ENCODE peak calls at places on chromosomes 4 and X, in ten cellular contexts. O, L, G, X, F, V, U, A, H and R are unnamed samples.

GRCh38 chr4:152534541-152535231 is 1.2 kb downstream of the FBXW7 start:
- DNase-seq in H (peak), V (no peak), L (peak), O (no peak), X (no peak), U (peak), F (peak), A (no peak), G (peak), R (peak)

GRCh38 chr4:187608001-187608421 is 387.6 kb upstream of the ZFP42 start:
- DNase-seq in X (no peak), F (no peak), A (no peak), G (no peak), L (no peak), U (no peak), H (no peak), V (no peak), O (no peak), R (no peak)

GRCh38 chr4:151165205-151166000 is 66.0 kb downstream of the RPS3A start:
- DNase-seq in A (no peak), G (no peak), U (no peak), H (no peak), O (no peak), V (no peak), F (no peak), X (no peak), L (no peak), R (no peak)

GRCh38 chrX:17440258-17440657 is 65.3 kb downstream of the NHS start:
- DNase-seq in L (no peak), A (peak), O (no peak), X (no peak), G (no peak), H (no peak), V (no peak), F (no peak), U (no peak), R (no peak)

GRCh38 chr4:138916763-138917162 is 98.8 kb upstream of the NOCT start:
- DNase-seq in X (no peak), O (no peak), A (no peak), L (no peak), V (no peak), U (no peak), G (no peak), F (no peak), H (no peak), R (no peak)

GRCh38 chr4:105859233-105859632 is 36.0 kb upstream of the NPNT start:
- DNase-seq in V (no peak), X (no peak), H (no peak), G (no peak), U (no peak), O (peak), F (no peak), A (peak), L (no peak), R (no peak)

GRCh38 chr4:37793562-37793961 is 32.9 kb upstream of the PGM2 start:
- DNase-seq in V (no peak), F (no peak), O (peak), L (no peak), H (no peak), G (no peak), X (no peak), U (no peak), A (peak), R (no peak)

GRCh38 chr4:2093265-2093664 is 34.1 kb downstream of the NAT8L start:
- DNase-seq in A (no peak), L (no peak), H (no peak), X (no peak), G (no peak), U (no peak), F (no peak), V (peak), O (no peak), R (peak)

GRCh38 chrX:55167124-55167523 is 53.0 kb upstream of the PAGE5 start:
- DNase-seq in F (no peak), X (no peak), A (no peak), H (no peak), V (no peak), O (no peak), G (no peak), L (no peak), U (no peak), R (no peak)

GRCh38 chrX:17737707-17738001 is 361 bp downstream of the SCML1 start:
- DNase-seq in H (no peak), V (no peak), L (no peak), F (no peak), G (no peak), U (no peak), O (no peak), X (no peak), A (no peak), R (no peak)

GRCh38 chr4:3387943-3388348 is 53.8 kb upstream of the HGFAC start:
- DNase-seq in U (peak), O (no peak), A (no peak), H (peak), V (peak), G (peak), F (no peak), X (peak), L (peak), R (peak)

GRCh38 chr4:124234771-124235170 is 477.8 kb downstream of the ANKRD50 start:
- DNase-seq in U (no peak), X (no peak), A (no peak), V (no peak), O (no peak), G (no peak), L (no peak), F (no peak), H (no peak), R (no peak)

GRCh38 chr4:7788687-7789425 is 150.8 kb downstream of the AFAP1 start:
- DNase-seq in A (no peak), X (no peak), O (no peak), G (no peak), L (no peak), F (no peak), U (peak), H (peak), V (no peak), R (peak)

GRCh38 chr4:88722276-88722780 is 24.7 kb upstream of the NAP1L5 start:
- DNase-seq in V (no peak), F (no peak), G (no peak), A (no peak), U (no peak), H (no peak), L (no peak), X (no peak), O (no peak), R (no peak)

GRCh38 chr4:65670331-65671031 is at the start of gene EPHA5:
- DNase-seq in L (peak), X (peak), H (peak), V (no peak), A (peak), O (peak), F (no peak), G (no peak), U (peak), R (peak)

GRCh38 chr4:41058426-41058825 is 155.9 kb downstream of the APBB2 start:
- DNase-seq in X (no peak), O (no peak), H (no peak), U (no peak), F (no peak), A (no peak), V (no peak), G (no peak), L (no peak), R (no peak)

GRCh38 chrX:151151668-151152267 is 24.6 kb upstream of the GPR50 start:
- DNase-seq in O (peak), F (peak), X (peak), L (no peak), H (no peak), A (peak), G (peak), U (no peak), V (no peak), R (peak)

GRCh38 chrX:49037883-49038475 is 5.2 kb downstream of the TFE3 start:
- DNase-seq in X (no peak), V (no peak), F (no peak), H (no peak), G (no peak), O (peak), L (no peak), U (no peak), A (no peak), R (no peak)

GRCh38 chrX:9902651-9903050 is 64.5 kb upstream of the CLDN34 start:
- DNase-seq in U (no peak), G (no peak), L (no peak), O (no peak), X (peak), V (no peak), F (no peak), H (no peak), A (no peak), R (no peak)

GRCh38 chr4:115675721-115676120 is 562.3 kb upstream of the NDST4 start:
- DNase-seq in A (no peak), V (no peak), G (no peak), H (no peak), F (no peak), O (no peak), L (no peak), X (no peak), U (no peak), R (no peak)

GRCh38 chr4:153448003-153448731 is 18.0 kb upstream of the TMEM131L start:
- DNase-seq in V (no peak), A (no peak), U (no peak), X (no peak), O (no peak), H (no peak), F (no peak), L (no peak), G (no peak), R (no peak)

GRCh38 chrX:133666256-133666655 is 251.0 kb upstream of the GPC4 start:
- DNase-seq in O (no peak), X (no peak), L (no peak), H (no peak), G (no peak), A (no peak), F (no peak), V (no peak), U (no peak), R (no peak)

GRCh38 chrX:118726887-118727685 is at the start of gene IL13RA1:
- DNase-seq in V (peak), O (peak), F (peak), X (peak), G (peak), L (peak), H (peak), U (peak), A (peak), R (peak)

GRCh38 chr4:25379591-25379990 is 2.5 kb downstream of the ANAPC4 start:
- DNase-seq in O (no peak), A (no peak), L (no peak), G (no peak), F (peak), U (no peak), H (no peak), V (no peak), X (no peak), R (no peak)

GRCh38 chr4:25377572-25377882 is 464 bp downstream of the ANAPC4 start:
- DNase-seq in H (no peak), V (no peak), L (no peak), U (no peak), G (no peak), X (no peak), O (no peak), A (no peak), F (peak), R (no peak)

GRCh38 chr4:25378130-25378743 is 1.2 kb downstream of the ANAPC4 start:
- DNase-seq in G (no peak), H (no peak), U (no peak), X (no peak), L (no peak), V (no peak), O (no peak), F (no peak), A (no peak), R (no peak)

GRCh38 chr4:25376754-25377571 is at the start of gene ANAPC4:
- DNase-seq in H (peak), F (peak), X (peak), G (peak), U (peak), V (peak), O (peak), L (peak), A (peak), R (peak)
- TF ChIP-seq POLR2A in H (peak), F (peak), X (peak), G (peak), U (peak), V (peak), O (peak), L (peak), A (peak), R (no peak)

GRCh38 chr4:145936142-145937020 is 2.2 kb downstream of the ZNF827 start:
- DNase-seq in G (peak), F (peak), A (peak), O (peak), X (peak), U (peak), V (peak), H (peak), L (peak), R (peak)

GRCh38 chr4:145938618-145939177 is at the start of gene ZNF827:
- DNase-seq in V (no peak), H (peak), O (peak), F (no peak), X (peak), U (peak), G (peak), A (peak), L (no peak), R (peak)

GRCh38 chr4:145937021-145937861 is 1.4 kb downstream of the ZNF827 start:
- DNase-seq in O (peak), G (peak), A (no peak), F (peak), U (peak), V (peak), L (peak), X (peak), H (peak), R (peak)

GRCh38 chr4:145939241-145939640 is 618 bp upstream of the ZNF827 start:
- DNase-seq in O (no peak), A (no peak), V (no peak), X (no peak), G (no peak), F (no peak), H (no peak), L (no peak), U (no peak), R (no peak)

DNA sequence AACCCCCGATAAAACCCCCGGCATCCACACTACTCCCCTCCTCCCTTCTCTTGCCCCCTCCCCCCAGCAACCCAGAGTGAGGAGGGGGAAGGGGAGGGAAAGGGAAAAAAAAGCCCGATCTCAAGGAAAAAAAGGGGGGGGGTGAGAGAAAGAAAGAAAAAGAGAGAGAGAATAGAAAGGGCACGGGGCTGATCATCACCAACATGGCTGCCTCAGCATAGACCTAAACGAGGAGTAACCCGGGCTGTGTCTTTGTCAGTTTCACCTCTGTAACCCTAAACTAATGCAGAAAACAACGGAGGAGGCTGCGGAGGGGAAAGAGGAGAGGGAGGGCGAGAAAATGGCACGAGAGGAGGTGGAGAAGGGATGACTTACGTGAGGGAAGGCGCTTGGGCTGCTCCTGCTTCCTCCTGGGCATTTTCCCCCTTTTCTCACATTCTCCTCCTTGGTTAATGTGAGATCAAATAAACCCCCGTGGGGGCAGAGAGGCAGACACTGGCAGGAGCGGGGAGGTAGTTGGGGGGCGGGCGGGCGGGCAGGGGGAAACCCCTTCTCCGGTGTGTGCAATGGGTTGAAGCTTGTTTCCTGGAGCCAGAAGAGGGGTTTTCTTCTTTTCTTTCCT is 522 bp downstream of the ZNF827 start:
- DNase-seq in H (peak), L (no peak), A (no peak), G (peak), X (peak), F (no peak), U (no peak), V (no peak), O (peak), R (peak)
- TF ChIP-seq POLR2A in H (no peak), L (no peak), A (no peak), G (no peak), X (no peak), F (no peak), U (no peak), V (no peak), O (no peak), R (no peak)

DNA sequence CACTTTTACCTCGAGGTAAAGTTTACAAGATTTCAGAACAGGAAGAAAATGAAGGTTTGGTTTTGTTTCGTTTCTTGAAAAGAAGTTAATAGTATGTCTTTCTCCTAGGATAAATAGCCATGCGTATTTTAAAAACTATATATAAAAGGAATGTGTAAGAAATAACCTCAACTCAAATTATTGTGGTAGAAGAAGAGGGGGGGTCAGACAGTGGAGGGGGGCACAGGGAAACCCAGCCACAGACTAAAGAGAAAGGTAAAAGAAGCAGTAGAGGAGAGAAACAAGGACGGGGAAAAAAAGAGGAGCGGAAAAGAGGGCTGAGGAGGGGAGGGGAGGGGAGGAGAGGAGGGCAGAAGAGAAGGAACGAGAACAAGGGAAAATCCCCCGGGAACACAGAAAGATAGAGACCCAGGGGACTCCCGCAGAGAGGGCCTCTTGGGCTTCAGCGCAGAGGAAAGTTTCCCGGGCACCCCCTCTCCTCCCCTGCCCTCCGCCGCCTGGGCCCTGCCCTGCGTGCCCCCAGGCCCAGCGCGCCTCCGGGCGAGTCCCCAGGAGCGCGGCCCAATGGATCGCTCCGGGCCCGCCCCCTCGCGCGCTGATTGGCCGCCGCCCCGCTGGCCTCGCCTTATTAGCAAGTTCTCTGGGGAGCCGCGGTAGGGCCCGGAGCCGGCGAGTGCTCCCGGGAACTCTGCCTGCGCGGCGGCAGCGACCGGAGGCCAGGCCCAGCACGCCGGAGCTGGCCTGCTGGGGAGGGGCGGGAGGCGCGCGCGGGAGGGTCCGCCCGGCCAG is at the start of gene MSX1:
- DNase-seq in G (peak), X (peak), F (peak), U (peak), A (peak), L (peak), O (peak), H (peak), V (no peak), R (peak)
- TF ChIP-seq POLR2A in G (no peak), X (peak), F (peak), U (peak), A (peak), L (peak), O (peak), H (peak), V (no peak), R (no peak)

GRCh38 chrX:46444011-46444410 is 101.2 kb downstream of the ZNF674 start:
- DNase-seq in H (no peak), V (no peak), A (peak), L (no peak), O (peak), F (no peak), U (no peak), X (no peak), G (no peak), R (no peak)

GRCh38 chrX:46447384-46447783 is 97.8 kb downstream of the ZNF674 start:
- DNase-seq in O (no peak), H (no peak), U (no peak), X (no peak), L (no peak), V (no peak), G (no peak), A (peak), F (no peak), R (peak)

DNA sequence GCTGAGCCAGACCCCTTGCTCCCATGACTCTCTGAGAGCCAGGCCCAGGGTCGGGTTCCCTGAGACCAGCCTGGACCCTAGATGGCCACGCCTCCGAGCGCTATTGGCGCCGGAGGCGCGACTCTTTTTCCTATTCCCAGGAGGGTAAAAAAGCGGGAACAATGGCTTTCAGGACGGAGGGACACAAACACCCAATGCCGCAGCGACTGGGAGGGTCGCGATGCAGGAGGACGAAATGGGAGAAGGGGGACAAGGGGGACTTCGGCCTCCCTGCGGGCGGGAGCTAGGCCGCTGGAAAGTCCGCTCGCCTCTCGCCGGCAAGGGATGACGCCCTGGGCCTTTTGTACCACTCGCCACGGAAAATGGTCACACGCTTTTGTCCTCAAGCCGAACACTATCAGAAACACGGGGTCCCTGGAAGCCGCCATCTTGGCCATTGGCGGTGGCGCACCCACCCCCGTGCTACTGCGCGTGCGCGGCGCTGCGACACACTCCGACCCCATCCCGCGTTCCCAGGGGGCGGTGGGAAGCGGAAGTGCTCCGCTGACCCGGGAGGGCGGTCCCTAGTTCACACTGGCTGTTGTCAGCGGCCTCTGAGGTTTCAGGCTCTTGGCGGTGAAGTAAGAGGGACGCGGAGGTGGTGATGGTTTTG is 98.4 kb downstream of the ZNF674 start:
- DNase-seq in U (peak), A (peak), H (peak), X (peak), G (peak), L (peak), O (peak), F (peak), V (peak), R (peak)
- TF ChIP-seq POLR2A in U (peak), A (peak), H (peak), X (peak), G (peak), L (no peak), O (peak), F (peak), V (peak), R (no peak)

GRCh38 chrX:2325076-2325784 is 175.5 kb downstream of the DHRSX start:
- DNase-seq in O (no peak), U (peak), L (no peak), H (peak), G (peak), V (no peak), A (no peak), X (peak), F (peak), R (no peak)
- TF ChIP-seq POLR2A in O (no peak), U (no peak), L (no peak), H (no peak), G (no peak), V (no peak), A (no peak), X (no peak), F (peak), R (no peak)

DNA sequence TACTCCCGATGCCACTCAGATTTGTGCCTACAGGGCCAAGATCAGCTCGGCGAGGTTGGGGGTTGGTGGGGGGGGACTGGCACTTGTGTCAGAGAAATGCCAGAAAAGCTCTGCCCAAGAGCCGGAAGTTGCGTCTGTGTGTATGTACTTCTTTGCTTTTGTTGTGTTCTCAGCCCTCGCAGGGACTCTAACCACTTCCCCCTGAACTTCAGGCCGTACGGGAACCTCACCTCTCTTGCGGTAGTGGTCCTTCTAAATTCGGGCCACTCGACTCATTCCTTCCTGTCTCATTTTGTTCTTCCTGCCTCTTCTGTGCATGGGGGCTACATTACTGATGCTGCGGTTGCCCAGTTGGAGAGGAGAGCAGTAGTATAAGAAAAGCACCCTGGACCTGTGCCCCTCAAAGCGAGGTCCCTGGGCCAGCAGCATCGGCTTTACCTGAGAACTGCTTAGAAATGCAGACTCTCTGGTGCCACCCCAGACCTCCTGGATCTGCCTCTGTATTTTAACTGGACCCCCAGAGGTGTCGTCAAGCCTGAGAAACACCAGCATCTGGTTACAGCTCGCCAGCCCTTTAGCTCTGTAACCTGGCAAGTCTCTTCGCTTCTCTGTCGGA is 146.3 kb upstream of the RPS6KA3 start:
- DNase-seq in V (no peak), L (no peak), G (peak), U (no peak), F (no peak), A (no peak), H (no peak), O (no peak), X (no peak), R (peak)
- TF ChIP-seq POLR2A in V (no peak), L (no peak), G (no peak), U (no peak), F (no peak), A (no peak), H (no peak), O (no peak), X (no peak), R (no peak)